ENCODE peak calls at places on chromosome 9, in five cellular contexts. T, H, B, U and R are unnamed samples.

GRCh38 chr9:472676-473075 is 258.0 kb downstream of the DOCK8 start:
- DNase-seq in T (no peak), H (no peak), B (no peak), U (no peak), R (no peak)

GRCh38 chr9:16598316-16598715 is 272.2 kb downstream of the BNC2 start:
- DNase-seq in T (no peak), H (no peak), B (no peak), U (no peak), R (no peak)

GRCh38 chr9:110185806-110186205 is 22.2 kb downstream of the C9orf152 start:
- DNase-seq in T (no peak), H (no peak), B (no peak), U (no peak), R (no peak)

GRCh38 chr9:129665814-129666511 is 516 bp downstream of the PRRX2 start:
- DNase-seq in T (no peak), H (peak), B (no peak), U (no peak), R (no peak)

GRCh38 chr9:18824095-18824666 is 208.8 kb downstream of the SAXO1 start:
- DNase-seq in T (no peak), H (peak), B (no peak), U (no peak), R (no peak)

GRCh38 chr9:72313507-72313906 is 51.5 kb downstream of the ZFAND5 start:
- DNase-seq in T (no peak), H (no peak), B (no peak), U (no peak), R (no peak)

GRCh38 chr9:83024501-83025125 is 38.3 kb downstream of the RASEF start:
- DNase-seq in T (no peak), H (no peak), B (no peak), U (no peak), R (no peak)

GRCh38 chr9:3788211-3788610 is 262.4 kb upstream of the RFX3 start:
- DNase-seq in T (no peak), H (no peak), B (no peak), U (no peak), R (no peak)

GRCh38 chr9:38047301-38048251 is 21.5 kb downstream of the SHB start:
- DNase-seq in T (no peak), H (peak), B (peak), U (no peak), R (no peak)

GRCh38 chr9:114784721-114785253 is 21.1 kb downstream of the TNFSF15 start:
- DNase-seq in T (no peak), H (no peak), B (no peak), U (peak), R (no peak)

GRCh38 chr9:91119679-91120078 is 242.0 kb downstream of the AUH start:
- DNase-seq in T (no peak), H (no peak), B (no peak), U (no peak), R (no peak)

GRCh38 chr9:4717815-4718214 is 23.2 kb downstream of the AK3 start:
- DNase-seq in T (no peak), H (no peak), B (no peak), U (no peak), R (no peak)

GRCh38 chr9:100880284-100880683 is 148.2 kb upstream of the PLPPR1 start:
- DNase-seq in T (no peak), H (no peak), B (no peak), U (no peak), R (no peak)

GRCh38 chr9:79580065-79580464 is 8.3 kb downstream of the TLE4 start:
- DNase-seq in T (no peak), H (no peak), B (no peak), U (no peak), R (no peak)

GRCh38 chr9:72305102-72305546 is 59.9 kb downstream of the ZFAND5 start:
- DNase-seq in T (no peak), H (peak), B (peak), U (peak), R (peak)

GRCh38 chr9:4038182-4038723 is 261.6 kb downstream of the GLIS3 start:
- DNase-seq in T (no peak), H (no peak), B (no peak), U (no peak), R (no peak)

GRCh38 chr9:1721219-1721618 is 293.9 kb upstream of the SMARCA2 start:
- DNase-seq in T (no peak), H (no peak), B (no peak), U (no peak), R (no peak)

GRCh38 chr9:137205126-137206069 is at the start of the genes NDOR1 and TMEM203:
- DNase-seq in T (peak), H (peak), B (peak), U (peak), R (peak)

GRCh38 chr9:105138306-105138801 is 106.1 kb upstream of the SLC44A1 start:
- DNase-seq in T (no peak), H (peak), B (no peak), U (no peak), R (no peak)

GRCh38 chr9:26706223-26706622 is 186.4 kb downstream of the CAAP1 start:
- DNase-seq in T (no peak), H (no peak), B (no peak), U (no peak), R (no peak)

GRCh38 chr9:70352802-70353201 is 61.7 kb downstream of the KLF9 start:
- DNase-seq in T (no peak), H (no peak), B (no peak), U (no peak), R (no peak)

GRCh38 chr9:114098021-114098659 is 952 bp downstream of the KIF12 start:
- DNase-seq in T (peak), H (peak), B (peak), U (no peak), R (no peak)

GRCh38 chr9:14989811-14990210 is 79.6 kb upstream of the FREM1 start:
- DNase-seq in T (no peak), H (no peak), B (no peak), U (no peak), R (no peak)